ENCODE peak calls at places on chromosomes 4 and X, in ten cellular contexts. K, T, H, W, E, G, Y, Q, I and D are unnamed samples.

GRCh38 chr4:1903035-1903434 is 31.8 kb downstream of the NSD2 start:
- DNase-seq in I (no peak), T (no peak), W (no peak), G (no peak), Q (no peak), E (no peak), H (no peak), K (no peak), Y (no peak), D (no peak)

GRCh38 chrX:24426921-24427746 is 38.0 kb upstream of the PDK3 start:
- DNase-seq in G (no peak), W (no peak), K (no peak), Y (no peak), Q (no peak), H (no peak), T (no peak), E (no peak), I (peak; percentile 2), D (no peak)

GRCh38 chr4:30182786-30183185 is 537.4 kb upstream of the PCDH7 start:
- DNase-seq in K (no peak), Y (no peak), W (no peak), T (peak; percentile 25), I (no peak), Q (peak; percentile 51), H (no peak), G (no peak), E (no peak), D (no peak)

GRCh38 chr4:70571772-70572171 is 20.3 kb upstream of the AMBN start:
- DNase-seq in H (no peak), T (no peak), E (no peak), Y (no peak), K (no peak), Q (no peak), G (no peak), W (no peak), I (no peak), D (no peak)

GRCh38 chr4:1130318-1131186 is 17.2 kb upstream of the RNF212 start:
- DNase-seq in I (peak; percentile 86), T (peak; percentile 88), Q (peak; percentile 76), G (peak; percentile 68), W (peak; percentile 72), K (peak; percentile 67), H (peak; percentile 63), E (peak; percentile 89), Y (peak; percentile 88), D (peak; percentile 29)

GRCh38 chr4:184007891-184008290 is 102.8 kb downstream of the STOX2 start:
- DNase-seq in E (no peak), T (peak; percentile 9), Y (no peak), W (no peak), K (no peak), H (no peak), I (peak; percentile 8), Q (peak; percentile 25), G (no peak), D (no peak)

GRCh38 chr4:17613761-17614415 is 553 bp upstream of the MED28 start:
- DNase-seq in T (peak; percentile 77), K (peak; percentile 1), H (peak; percentile 56), Y (peak; percentile 32), E (peak; percentile 72), I (peak; percentile 81), W (peak; percentile 5), G (peak; percentile 24), Q (peak; percentile 79), D (peak; percentile 31)

GRCh38 chr4:105944535-105944934 is 49.3 kb downstream of the NPNT start:
- DNase-seq in I (peak; percentile 29), E (no peak), H (no peak), T (no peak), W (no peak), K (no peak), Y (no peak), G (no peak), Q (no peak), D (no peak)

GRCh38 chr4:18106620-18107019 is 85.1 kb upstream of the LCORL start:
- DNase-seq in W (no peak), Y (no peak), I (no peak), G (no peak), K (no peak), Q (peak; percentile 20), E (no peak), H (no peak), T (no peak), D (no peak)

GRCh38 chrX:134173541-134174272 is 63.3 kb upstream of the CCDC160 start:
- DNase-seq in K (peak; percentile 38), Y (no peak), E (no peak), W (no peak), T (no peak), H (no peak), Q (no peak), I (no peak), G (no peak), D (no peak)

GRCh38 chr4:831483-831805 is 5.5 kb upstream of the CPLX1 start:
- DNase-seq in H (no peak), Q (no peak), K (no peak), E (no peak), Y (no peak), T (no peak), I (no peak), W (no peak), G (no peak), D (no peak)

GRCh38 chr4:108118505-108118904 is 50.2 kb downstream of the LEF1 start:
- DNase-seq in T (peak; percentile 74), G (no peak), Y (peak; percentile 81), K (no peak), Q (peak; percentile 67), E (no peak), W (no peak), I (peak; percentile 4), H (no peak), D (no peak)

GRCh38 chr4:5708829-5709680 is 696 bp upstream of the EVC2 start:
- DNase-seq in W (no peak), Y (no peak), I (no peak), Q (no peak), K (peak; percentile 20), G (no peak), H (no peak), T (no peak), E (no peak), D (no peak)
- TF ChIP-seq CTCF in W (no peak), Y (no peak), I (no peak), Q (no peak), K (no peak), G (no peak), H (no peak), T (no peak), E (no peak), D (no peak)

DNA sequence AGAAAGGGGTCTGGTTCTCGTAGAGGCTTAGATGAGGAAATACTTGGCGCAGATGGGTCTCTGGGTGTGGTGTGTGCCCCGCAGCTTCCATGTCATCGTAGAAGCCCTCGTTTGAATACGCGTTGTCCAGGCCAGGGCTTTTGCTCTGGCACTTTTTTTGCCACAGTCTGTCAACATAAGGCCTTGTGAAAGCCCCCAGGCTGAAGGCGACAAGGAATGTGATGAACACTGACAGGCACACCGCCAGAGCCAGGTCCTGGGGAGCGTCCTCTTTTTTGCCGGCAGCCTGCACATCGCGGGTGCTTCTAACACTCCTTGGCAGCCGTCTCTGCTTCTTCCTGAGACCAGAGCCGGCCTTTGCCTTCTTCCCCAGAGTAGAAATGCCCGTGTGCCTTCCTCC is 24.5 kb downstream of the LRRC66 start:
- DNase-seq in H (no peak), Q (no peak), Y (no peak), K (no peak), E (no peak), T (no peak), I (no peak), G (no peak), W (no peak), D (no peak)
- H3K4me3 ChIP-seq in H (no peak overlapping the region), Q (no peak overlapping the region), Y (no peak overlapping the region), K (no peak overlapping the region), E (no peak overlapping the region), T (no peak overlapping the region), I (no peak overlapping the region), G (no peak overlapping the region), W (no peak overlapping the region), D (no peak overlapping the region)

DNA sequence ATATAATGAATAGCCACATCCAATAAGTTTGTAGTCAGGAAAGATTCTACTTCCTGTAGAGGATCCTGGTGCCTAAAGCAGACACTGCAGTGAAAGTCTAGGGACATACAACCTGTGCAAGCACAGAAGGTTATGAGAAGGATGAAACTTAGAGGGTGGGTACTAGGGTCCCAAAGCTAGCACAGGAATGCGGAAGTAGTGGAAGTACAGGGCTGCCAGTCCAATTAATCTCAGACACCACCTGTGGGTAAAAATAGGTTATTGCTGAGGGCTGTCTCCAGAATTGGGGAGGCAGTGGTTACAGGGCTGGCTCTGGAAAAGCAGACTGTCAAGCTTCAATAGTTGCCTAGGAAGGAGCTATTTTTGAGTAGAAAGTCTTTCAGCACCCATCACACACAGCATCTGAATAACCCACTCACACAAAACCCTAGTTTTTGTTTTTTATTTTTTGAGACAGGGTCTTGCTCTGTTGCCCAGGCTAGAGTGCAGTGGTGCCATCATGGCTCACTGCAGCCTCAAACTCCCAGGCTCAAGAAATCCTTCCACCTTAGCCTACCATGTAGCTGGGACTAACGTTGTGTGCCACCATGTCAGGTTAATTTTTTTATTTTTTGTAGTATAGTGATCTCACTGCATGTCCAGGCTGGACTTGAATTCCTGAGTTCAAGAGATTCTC is 50.8 kb upstream of the ELF2 start:
- DNase-seq in K (peak; percentile 34), Y (peak; percentile 16), E (peak; percentile 34), I (peak; percentile 19), T (peak; percentile 27), Q (peak; percentile 28), G (no peak), H (no peak), W (no peak), D (no peak)
- TF ChIP-seq CTCF in K (no peak), Y (peak; percentile 4), E (peak; percentile 15), I (peak; percentile 29), T (peak; percentile 46), Q (peak; percentile 43), G (no peak), H (no peak), W (no peak), D (no peak)

DNA sequence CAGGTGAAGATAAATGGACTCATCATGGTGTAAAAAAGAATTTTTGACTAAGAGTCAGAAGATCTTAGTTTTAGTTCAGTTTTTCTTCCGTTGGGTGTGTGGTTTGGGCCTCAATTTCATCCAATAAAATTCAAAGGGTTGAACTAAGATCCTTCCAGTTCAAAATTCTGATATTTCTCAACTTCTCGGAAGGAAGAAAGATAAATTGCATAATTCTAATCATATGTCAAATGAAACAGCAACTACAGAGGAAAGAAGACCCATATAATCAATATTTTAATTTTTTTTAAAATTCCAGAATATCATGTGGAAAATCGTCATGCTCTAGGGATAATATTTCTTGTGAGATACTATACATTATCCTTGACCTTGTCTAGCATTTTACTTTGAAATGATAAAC is 192.8 kb downstream of the SPRY1 start:
- DNase-seq in W (no peak), I (no peak), E (peak; percentile 45), Y (no peak), G (no peak), T (no peak), Q (no peak), H (no peak), K (no peak), D (no peak)
- H3K4me3 ChIP-seq in W (no peak overlapping the region), I (no peak overlapping the region), E (no peak overlapping the region), Y (no peak overlapping the region), G (no peak overlapping the region), T (peak overlapping the region; percentile 45), Q (no peak overlapping the region), H (no peak overlapping the region), K (no peak overlapping the region), D (no peak overlapping the region)

GRCh38 chrX:106035064-106035463 is 3.5 kb downstream of the SERPINA7 start:
- DNase-seq in Q (peak; percentile 0), K (peak; percentile 21), I (no peak), T (peak; percentile 18), Y (no peak), G (no peak), E (peak; percentile 4), W (no peak), H (no peak), D (no peak)
- TF ChIP-seq CTCF in Q (peak; percentile 32), K (peak; percentile 42), I (no peak), T (peak; percentile 64), Y (peak; percentile 32), G (no peak), E (peak; percentile 22), W (no peak), H (no peak), D (no peak)